ENCODE peak calls at places on chromosomes 13 and 19, in five cellular contexts. M is fibroblast of lung; N is A549; Z is CD4-positive, alpha-beta T cell; X is transverse colon. W is an unnamed sample.

GRCh38 chr19:13794388-13794751 is 873 bp upstream of the ZSWIM4 start:
- DNase-seq in M (peak), N (no peak), Z (no peak), X (peak), W (no peak)

GRCh38 chr19:58387338-58388174 is 487 bp downstream of the RPS5 start:
- DNase-seq in M (no peak), N (no peak), Z (no peak), X (no peak), W (no peak)

GRCh38 chr13:39353988-39354387 is 249.0 kb downstream of the LHFPL6 start:
- DNase-seq in M (peak), N (no peak), Z (no peak), X (no peak), W (no peak)

GRCh38 chr13:113562085-113562749 is 22.3 kb upstream of the TFDP1 start:
- DNase-seq in M (peak), N (peak), Z (peak), X (peak), W (peak)

GRCh38 chr19:10191347-10191746 is 3.4 kb downstream of the DNMT1 start:
- DNase-seq in M (peak), N (no peak), Z (no peak), X (no peak), W (no peak)

GRCh38 chr19:6210721-6211600 is 68.8 kb downstream of the MLLT1 start:
- DNase-seq in M (no peak), N (no peak), Z (no peak), X (no peak), W (no peak)

GRCh38 chr13:100439247-100439955 is 149.2 kb downstream of the GGACT start:
- DNase-seq in M (no peak), N (no peak), Z (no peak), X (no peak), W (no peak)

GRCh38 chr13:91564422-91564821 is 166.0 kb downstream of the GPC5 start:
- DNase-seq in M (no peak), N (no peak), Z (no peak), X (no peak), W (no peak)

GRCh38 chr13:89380101-89380500 is 1708.9 kb downstream of the SLITRK5 start:
- DNase-seq in M (no peak), N (no peak), Z (no peak), X (peak), W (no peak)

GRCh38 chr13:111875922-111876321 is 191.0 kb upstream of the SOX1 start:
- DNase-seq in M (no peak), N (no peak), Z (no peak), X (no peak), W (no peak)

GRCh38 chr13:66509176-66509575 is 721.0 kb downstream of the PCDH9 start:
- DNase-seq in M (no peak), N (no peak), Z (no peak), X (no peak), W (no peak)

GRCh38 chr19:55283548-55284393 is at the start of gene BRSK1:
- DNase-seq in M (peak), N (no peak), Z (peak), X (peak), W (no peak)

GRCh38 chr19:31350033-31350692 is 927 bp upstream of the TSHZ3 start:
- DNase-seq in M (no peak), N (no peak), Z (no peak), X (no peak), W (no peak)

GRCh38 chr19:16445238-16446107 is 26.3 kb downstream of the EPS15L1 start:
- DNase-seq in M (peak), N (no peak), Z (no peak), X (peak), W (peak)

GRCh38 chr19:8097198-8097597 is 44.6 kb downstream of the CCL25 start:
- DNase-seq in M (no peak), N (no peak), Z (no peak), X (no peak), W (no peak)

GRCh38 chr19:10514211-10515145 is 2.8 kb downstream of the S1PR5 start:
- DNase-seq in M (no peak), N (no peak), Z (peak), X (no peak), W (peak)

GRCh38 chr19:9741476-9742171 is 26.9 kb downstream of the ZNF846 start:
- DNase-seq in M (no peak), N (no peak), Z (no peak), X (no peak), W (no peak)

DNA sequence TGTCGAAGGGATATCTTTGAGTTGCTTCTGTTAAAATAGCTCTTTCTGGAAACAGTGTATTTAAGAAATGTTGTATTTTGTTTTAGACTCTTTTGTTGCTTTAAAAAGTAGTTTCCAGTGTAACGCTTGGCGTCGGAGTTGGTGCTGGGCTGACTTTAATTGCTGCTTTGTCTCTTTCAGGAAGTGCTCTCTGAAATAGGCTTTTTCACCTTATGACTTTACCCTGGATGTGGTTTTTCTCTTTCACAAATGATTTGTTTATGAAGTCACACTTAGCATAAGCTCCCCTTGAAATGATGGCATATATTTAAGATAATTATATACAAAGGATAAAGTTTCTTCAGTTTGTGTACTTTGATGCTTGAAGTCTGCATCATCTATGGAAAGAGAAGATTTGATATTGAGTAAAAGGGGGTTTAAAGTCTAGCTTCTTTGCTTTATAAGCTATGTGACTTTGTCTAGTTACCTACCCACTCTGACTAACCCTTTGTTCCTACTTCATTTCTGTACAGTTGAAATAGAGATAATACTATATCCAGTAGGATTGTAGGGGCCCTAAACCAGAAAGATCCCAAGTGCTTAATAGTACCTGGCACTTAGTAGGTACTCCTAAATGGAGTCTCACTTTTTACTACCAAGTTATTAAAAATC is at the start of gene GPR18:
- DNase-seq in M (no peak), N (no peak), Z (no peak), X (no peak), W (no peak)
- TF ChIP-seq CTCF in M (no peak), N (no peak), Z (no peak), X (no peak), W (no peak)

GRCh38 chr19:18060472-18060871 is 26.3 kb downstream of the IL12RB1 start:
- DNase-seq in M (no peak), N (no peak), Z (no peak), X (no peak), W (no peak)

GRCh38 chr19:18059902-18060301 is 26.8 kb downstream of the IL12RB1 start:
- DNase-seq in M (no peak), N (no peak), Z (no peak), X (no peak), W (no peak)

GRCh38 chr19:18062043-18062442 is 24.7 kb downstream of the IL12RB1 start:
- DNase-seq in M (no peak), N (no peak), Z (no peak), X (no peak), W (no peak)

GRCh38 chr19:18065173-18065495 is 21.6 kb downstream of the IL12RB1 start:
- DNase-seq in M (no peak), N (no peak), Z (no peak), X (no peak), W (no peak)

DNA sequence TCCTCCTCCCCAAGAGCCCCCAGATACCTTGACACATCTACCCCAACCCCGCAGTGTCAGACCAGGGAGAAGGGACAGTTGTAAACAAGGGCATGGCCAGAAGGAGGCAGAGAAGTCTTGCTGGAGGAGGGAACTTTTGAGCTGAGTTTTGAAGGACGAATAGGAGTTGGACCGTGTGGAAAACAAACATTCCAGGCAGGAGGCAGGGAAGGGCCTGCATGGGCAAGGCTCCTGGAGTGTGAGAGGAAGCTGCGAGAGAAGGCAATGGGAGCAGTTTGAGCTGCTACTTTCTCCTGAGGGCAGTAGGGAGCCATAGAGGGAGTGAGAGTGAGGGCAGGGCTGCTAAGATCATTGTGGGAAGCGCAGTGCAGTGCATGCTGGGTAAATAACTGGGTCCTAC is 23.3 kb downstream of the IL12RB1 start:
- DNase-seq in M (no peak), N (no peak), Z (peak), X (no peak), W (no peak)
- TF ChIP-seq CTCF in M (no peak), N (peak), Z (no peak), X (no peak), W (no peak)

DNA sequence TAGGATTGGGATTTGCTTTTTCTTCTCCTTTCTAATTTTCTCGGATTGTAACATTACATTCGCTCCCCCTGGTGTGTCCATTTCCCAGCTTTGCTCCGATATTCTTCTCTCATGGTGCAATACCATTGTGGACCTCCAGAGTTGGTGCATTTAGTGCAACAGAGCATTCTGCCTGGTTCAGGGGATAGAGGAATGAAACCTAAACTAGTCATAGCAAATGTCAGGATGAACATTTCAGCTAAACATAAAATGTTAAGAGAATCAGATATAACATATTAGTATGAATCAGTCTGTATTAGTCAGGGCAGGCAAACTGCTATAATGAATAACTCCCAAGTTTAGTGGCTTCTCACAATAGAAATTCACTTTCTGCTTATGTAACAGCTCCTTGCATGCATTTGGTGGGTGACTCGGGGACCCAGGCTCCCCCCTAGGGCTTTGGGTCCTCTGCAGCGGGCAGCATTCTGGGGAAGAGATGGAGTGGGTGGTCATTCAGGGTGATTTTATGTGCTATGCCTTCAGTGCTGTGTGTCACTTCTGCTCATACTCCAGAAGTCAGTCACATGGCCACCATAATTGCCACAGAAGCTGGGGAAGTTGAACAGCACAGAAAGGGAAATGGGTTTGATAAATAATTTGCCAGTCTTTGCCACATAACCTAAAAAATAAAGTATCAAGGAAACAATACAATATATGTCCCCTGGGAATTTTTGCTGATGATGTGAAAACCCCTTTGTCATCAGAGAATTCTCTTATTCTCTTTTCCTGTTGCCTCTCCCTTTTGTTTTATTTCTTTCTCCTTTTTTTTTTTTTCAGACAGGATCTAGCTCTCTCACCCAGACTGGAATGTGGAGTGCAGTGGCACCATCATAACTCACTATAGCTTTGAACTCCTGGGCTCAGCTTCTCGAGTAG is 111.0 kb downstream of the HSPH1 start:
- DNase-seq in M (no peak), N (no peak), Z (no peak), X (no peak), W (no peak)
- TF ChIP-seq CTCF in M (peak), N (no peak), Z (no peak), X (no peak), W (no peak)

GRCh38 chr13:57633141-57633949 is 1.8 kb downstream of the PCDH17 start:
- DNase-seq in M (peak), N (no peak), Z (no peak), X (peak), W (no peak)

GRCh38 chr13:57629821-57630235 is 1.7 kb upstream of the PCDH17 start:
- DNase-seq in M (peak), N (no peak), Z (no peak), X (peak), W (no peak)

GRCh38 chr13:57630661-57631606 is 610 bp upstream of the PCDH17 start:
- DNase-seq in M (peak), N (no peak), Z (no peak), X (no peak), W (no peak)

GRCh38 chr13:57632276-57633140 is 964 bp downstream of the PCDH17 start:
- DNase-seq in M (peak), N (no peak), Z (no peak), X (no peak), W (no peak)

DNA sequence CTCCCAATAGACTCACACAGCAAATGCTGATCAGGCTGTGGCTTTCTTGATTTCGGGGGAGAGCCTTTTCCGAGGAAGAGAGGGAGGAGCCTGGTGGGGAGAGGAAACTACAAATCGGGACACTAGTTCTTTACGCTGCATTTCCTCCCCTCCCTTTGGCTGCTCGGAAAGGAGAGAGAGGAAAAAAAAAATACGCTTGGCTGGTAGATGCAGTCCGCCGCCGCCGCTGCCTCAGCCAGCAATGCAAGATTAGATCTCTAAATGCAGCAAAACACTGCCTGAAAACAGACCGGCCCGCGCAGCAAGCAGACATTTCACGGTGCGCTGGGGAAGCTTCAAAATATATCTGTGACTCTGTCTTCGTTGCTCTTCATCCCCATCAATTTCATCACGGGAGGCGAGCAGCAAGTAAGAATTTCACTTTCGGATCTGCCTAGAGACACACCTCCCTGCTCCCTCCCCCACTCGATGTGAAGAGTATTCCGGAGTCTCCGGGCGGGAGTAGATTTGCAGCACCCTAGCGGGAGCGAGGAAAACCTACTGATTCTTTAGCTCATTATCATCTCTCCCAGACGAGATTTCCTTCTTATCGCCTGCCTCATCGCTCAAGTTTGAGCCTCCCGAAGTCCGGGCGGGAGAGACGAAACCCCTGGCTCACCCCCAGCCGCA is at the start of gene PCDH17:
- DNase-seq in M (peak), N (no peak), Z (no peak), X (peak), W (no peak)
- TF ChIP-seq CTCF in M (no peak), N (no peak), Z (no peak), X (no peak), W (no peak)

GRCh38 chr13:72782717-72783116 is 784 bp downstream of the PIBF1 start:
- DNase-seq in M (peak), N (no peak), Z (no peak), X (no peak), W (no peak)

DNA sequence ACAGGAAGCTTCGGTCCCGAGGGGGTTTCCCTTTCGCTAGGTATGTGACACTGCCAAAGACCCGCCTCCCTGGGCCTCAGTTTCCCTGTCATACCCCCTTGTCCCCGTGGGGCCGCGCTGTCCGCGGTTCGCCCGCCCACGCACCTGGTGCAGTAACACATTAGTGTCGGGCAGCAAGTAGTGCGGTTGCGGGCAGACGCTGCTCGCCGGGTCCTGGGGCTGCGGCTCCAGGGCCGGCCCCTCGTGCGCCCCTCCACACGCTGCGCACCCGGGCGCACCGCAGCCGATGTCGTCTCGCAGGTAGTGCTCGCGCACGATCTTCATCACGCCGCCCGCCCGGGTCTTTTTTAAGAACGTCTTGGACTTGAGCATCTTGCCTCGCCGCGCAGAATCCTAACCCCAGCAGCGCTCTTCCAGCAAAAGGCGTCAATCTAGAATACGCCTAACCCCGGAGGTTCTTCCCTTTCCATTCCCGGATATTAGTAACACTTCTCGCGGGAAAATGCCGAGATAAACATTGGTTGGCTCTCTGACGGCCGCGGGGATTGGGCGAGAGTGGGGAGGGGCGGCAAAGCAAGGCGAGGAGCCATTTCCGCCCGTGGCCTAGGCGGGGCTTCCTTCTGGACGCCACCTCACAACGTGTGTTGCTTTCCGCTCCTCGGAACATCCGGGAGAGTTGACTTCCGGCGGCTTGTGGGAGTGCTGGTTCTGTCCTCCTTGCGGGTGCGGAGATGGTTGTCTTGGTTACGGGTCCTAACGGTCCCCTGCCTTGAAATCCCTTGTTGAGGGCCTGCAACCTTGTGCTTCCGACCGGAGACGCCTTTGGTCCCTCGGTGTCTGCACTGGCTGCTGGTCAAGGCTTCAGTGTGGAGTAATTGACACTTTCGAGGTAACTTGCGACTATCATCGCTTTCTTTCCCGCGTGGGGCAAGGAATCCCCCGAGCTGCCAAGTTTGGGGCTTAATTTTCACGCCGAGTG is at the start of the genes DIS3 and PIBF1:
- DNase-seq in M (peak), N (peak), Z (peak), X (peak), W (peak)
- TF ChIP-seq CTCF in M (no peak), N (no peak), Z (no peak), X (no peak), W (no peak)

GRCh38 chr13:93922063-93922462 is 557.4 kb downstream of the DCT start:
- DNase-seq in M (no peak), N (no peak), Z (no peak), X (no peak), W (no peak)
- TF ChIP-seq CTCF in M (no peak), N (no peak), Z (no peak), X (no peak), W (no peak)

DNA sequence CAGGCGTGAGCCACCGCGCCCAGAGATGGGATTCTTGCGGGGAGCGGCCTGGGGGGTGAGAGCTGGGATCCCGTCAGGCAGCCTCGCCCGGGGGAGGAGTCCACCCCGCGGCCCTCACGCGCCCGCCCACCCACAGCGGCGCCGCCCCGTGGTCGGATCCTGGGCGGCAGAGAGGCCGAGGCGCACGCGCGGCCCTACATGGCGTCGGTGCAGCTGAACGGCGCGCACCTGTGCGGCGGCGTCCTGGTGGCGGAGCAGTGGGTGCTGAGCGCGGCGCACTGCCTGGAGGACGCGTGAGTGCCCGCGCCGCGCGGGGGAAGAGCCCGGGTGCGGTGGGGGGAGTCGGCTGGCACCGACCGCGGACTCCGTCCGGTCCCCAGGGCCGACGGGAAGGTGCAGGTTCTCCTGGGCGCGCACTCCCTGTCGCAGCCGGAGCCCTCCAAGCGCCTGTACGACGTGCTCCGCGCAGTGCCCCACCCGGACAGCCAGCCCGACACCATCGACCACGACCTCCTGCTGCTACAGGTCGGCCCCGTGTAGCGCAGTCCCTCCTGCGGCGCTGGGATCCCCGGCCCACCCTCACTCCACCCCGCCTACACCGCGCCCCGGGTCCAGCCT is 1.1 kb downstream of the CFD start:
- DNase-seq in M (peak), N (peak), Z (peak), X (peak), W (peak)
- TF ChIP-seq CTCF in M (no peak), N (peak), Z (no peak), X (no peak), W (no peak)